ENCODE peak calls at places on chromosomes 12 and 14, in five cellular contexts. G is left cardiac atrium, R is IMR-90, Z is stromal cell of bone marrow, U is AG20443. C is an unnamed sample.

GRCh38 chr12:71787574-71787973 is 32.9 kb downstream of the RAB21 start:
- DNase-seq in U (no peak), G (no peak), R (no peak), Z (no peak), C (no peak)

GRCh38 chr14:91835920-91836843 is 31.2 kb downstream of the TC2N start:
- DNase-seq in U (peak), G (peak), R (no peak), Z (no peak), C (peak)

GRCh38 chr12:69966409-69966808 is 141.4 kb downstream of the MYRFL start:
- DNase-seq in R (peak), U (peak), G (peak), Z (peak), C (no peak)

GRCh38 chr12:122106891-122107660 is 28.5 kb downstream of the MLXIP start:
- DNase-seq in Z (peak), R (peak), G (peak), U (peak), C (peak)

GRCh38 chr12:27185234-27186045 is 58.6 kb upstream of the STK38L start:
- DNase-seq in U (peak), R (peak), G (no peak), Z (peak), C (no peak)

GRCh38 chr14:105857223-105857815 is 330.9 kb downstream of the TMEM121 start:
- DNase-seq in Z (no peak), U (no peak), G (peak), R (no peak), C (no peak)

GRCh38 chr12:78376257-78376656 is 488.3 kb upstream of the SYT1 start:
- DNase-seq in G (no peak), R (peak), U (no peak), Z (no peak), C (no peak)

GRCh38 chr12:11886339-11886738 is 184.4 kb upstream of the BCL2L14 start:
- DNase-seq in G (no peak), U (no peak), Z (no peak), R (no peak), C (no peak)

GRCh38 chr14:99599440-99599839 is 4.6 kb downstream of the CCDC85C start:
- DNase-seq in U (no peak), Z (no peak), R (no peak), G (no peak), C (no peak)

GRCh38 chr14:55274760-55275159 is 3.5 kb downstream of the FBXO34 start:
- DNase-seq in U (peak), R (peak), Z (no peak), G (no peak), C (no peak)